ENCODE peak calls at places on chromosomes 12 and 14, in four cellular contexts. A, D, K and Q are unnamed samples.

GRCh38 chr12:111759991-111760390 is 6.7 kb upstream of the ALDH2 start:
- DNase-seq in A (no peak), D (no peak), K (no peak), Q (no peak)

GRCh38 chr12:115898670-115899069 is 378.8 kb downstream of the MED13L start:
- DNase-seq in A (no peak), D (peak; percentile 19), K (no peak), Q (peak; percentile 15)

GRCh38 chr12:89622115-89622514 is 86.5 kb downstream of the ATP2B1 start:
- DNase-seq in A (no peak), D (no peak), K (no peak), Q (no peak)

GRCh38 chr12:65948320-65949008 is 124.2 kb downstream of the HMGA2 start:
- DNase-seq in A (peak; percentile 75), D (no peak), K (peak; percentile 62), Q (peak; percentile 91)

GRCh38 chr12:84619053-84619452 is 293.5 kb downstream of the SLC6A15 start:
- DNase-seq in A (no peak), D (no peak), K (no peak), Q (no peak)

GRCh38 chr12:107328442-107329133 is 235.2 kb upstream of the CRY1 start:
- DNase-seq in A (no peak), D (peak; percentile 95), K (no peak), Q (no peak)

GRCh38 chr12:100229036-100229635 is 28.5 kb downstream of the ACTR6 start:
- DNase-seq in A (no peak), D (peak; percentile 86), K (no peak), Q (no peak)

GRCh38 chr12:48023386-48023785 is 19.1 kb upstream of the COL2A1 start:
- DNase-seq in A (no peak), D (no peak), K (no peak), Q (no peak)

GRCh38 chr12:49809369-49810158 is 18.6 kb downstream of the NCKAP5L start:
- DNase-seq in A (no peak), D (peak; percentile 66), K (peak; percentile 61), Q (no peak)

GRCh38 chr12:111451649-111452129 is 46.0 kb downstream of the SH2B3 start:
- DNase-seq in A (peak; percentile 22), D (peak; percentile 80), K (no peak), Q (no peak)

GRCh38 chr12:50196537-50196936 is 29.4 kb upstream of the CERS5 start:
- DNase-seq in A (no peak), D (no peak), K (no peak), Q (no peak)

GRCh38 chr12:29427964-29428363 is 47.0 kb upstream of the ERGIC2 start:
- DNase-seq in A (no peak), D (peak; percentile 95), K (no peak), Q (no peak)

GRCh38 chr12:40921563-40922163 is 229.4 kb downstream of the CNTN1 start:
- DNase-seq in A (no peak), D (peak; percentile 35), K (no peak), Q (no peak)

GRCh38 chr14:55807059-55807499 is 227.1 kb downstream of the KTN1 start:
- DNase-seq in A (peak; percentile 80), D (no peak), K (peak; percentile 77), Q (peak; percentile 95)

GRCh38 chr12:122813310-122813713 is 21.9 kb upstream of the HIP1R start:
- DNase-seq in A (no peak), D (peak; percentile 91), K (no peak), Q (no peak)

GRCh38 chr14:97788364-97788763 is 991.2 kb downstream of the VRK1 start:
- DNase-seq in A (no peak), D (peak; percentile 9), K (no peak), Q (no peak)

GRCh38 chr12:104736307-104736706 is 221.8 kb downstream of the SLC41A2 start:
- DNase-seq in A (no peak), D (no peak), K (no peak), Q (no peak)

GRCh38 chr12:96986883-96987523 is 79.9 kb downstream of the NEDD1 start:
- DNase-seq in A (no peak), D (peak; percentile 45), K (no peak), Q (no peak)
- TF ChIP-seq CTCF in A (peak; percentile 29), D (peak; percentile 65), K (no peak), Q (no peak)

GRCh38 chr14:44279357-44279756 is 227.7 kb downstream of the FSCB start:
- DNase-seq in A (no peak), D (no peak), K (no peak), Q (no peak)
- TF ChIP-seq POLR2A in A (no peak), D (no peak), K (no peak), Q (no peak)

GRCh38 chr12:3034067-3034750 is 43.0 kb upstream of the TSPAN9 start:
- DNase-seq in A (peak; percentile 76), D (peak; percentile 70), K (peak; percentile 49), Q (no peak)
- TF ChIP-seq CTCF in A (peak; percentile 74), D (peak; percentile 82), K (peak; percentile 27), Q (no peak)

DNA sequence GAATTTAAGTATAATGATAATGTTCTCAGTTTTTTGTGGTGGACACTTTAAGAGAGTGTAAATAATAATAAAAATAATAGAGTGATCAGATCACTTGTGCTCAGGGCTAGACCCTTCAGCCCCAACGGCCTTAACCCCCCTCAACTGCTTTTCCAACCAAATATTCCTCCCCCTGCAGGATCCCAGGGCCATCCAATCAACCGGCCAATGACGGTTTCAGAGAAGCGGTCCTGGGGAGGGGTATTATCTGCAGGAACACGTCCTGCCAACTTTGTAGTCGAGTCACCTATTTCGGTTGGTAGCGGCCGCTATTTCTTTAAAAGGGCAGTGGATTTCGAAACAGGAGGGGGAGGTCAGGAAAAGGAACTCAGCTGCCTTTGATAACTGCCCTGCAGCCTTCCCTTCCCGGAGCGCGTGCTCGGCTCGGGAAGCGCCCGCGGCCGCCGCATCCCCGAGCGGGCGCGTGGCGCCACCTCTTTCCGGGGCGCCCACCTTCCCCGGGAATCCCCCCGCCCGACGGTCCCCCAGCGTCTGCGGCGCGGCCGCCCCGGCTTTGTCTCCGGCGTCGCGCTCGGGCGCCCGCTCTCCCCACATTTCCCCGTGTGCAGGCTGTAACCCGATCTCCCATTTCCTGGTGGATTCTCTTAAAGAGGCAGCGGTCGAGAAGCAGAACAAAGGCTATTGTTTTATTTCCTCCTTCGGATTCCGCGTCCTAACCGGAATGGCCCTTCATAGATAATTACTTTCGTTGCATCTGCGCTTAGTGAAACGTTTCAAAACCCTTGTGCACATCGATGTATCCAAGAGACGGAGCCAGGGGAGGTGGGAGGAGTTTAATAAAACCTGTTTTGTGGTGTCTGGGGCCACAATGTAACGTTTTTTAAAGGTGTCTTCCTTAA is 711 bp upstream of the ETV6 start:
- DNase-seq in A (peak; percentile 85), D (peak; percentile 97), K (peak; percentile 72), Q (peak; percentile 94)
- TF ChIP-seq POLR2A in A (no peak), D (peak; percentile 34), K (no peak), Q (no peak)

GRCh38 chr12:25970916-25971674 is 12.6 kb downstream of the RASSF8 start:
- DNase-seq in A (no peak), D (no peak), K (peak; percentile 42), Q (peak; percentile 33)
- TF ChIP-seq CTCF in A (peak; percentile 34), D (no peak), K (no peak), Q (no peak)

GRCh38 chr14:93056166-93056839 is 59.4 kb downstream of the ITPK1 start:
- DNase-seq in A (no peak), D (no peak), K (no peak), Q (no peak)
- TF ChIP-seq POLR2A in A (no peak), D (no peak), K (no peak), Q (no peak)